ENCODE peak calls at places on chromosomes 3 and 15, in five cellular contexts. N is nephron progenitor cell, L is astrocyte, U is cardiac fibroblast, I is breast epithelium. M is an unnamed sample.
A peak's percentile ranks its signal among the peaks of the same experiment; 100 is the strongest.

GRCh38 chr3:186053954-186054353 is 54.9 kb downstream of the ETV5 start:
- DNase-seq in N (no peak), L (peak; percentile 32), U (no peak), I (no peak), M (peak; percentile 66)

GRCh38 chr3:121649645-121650044 is 11.1 kb downstream of the HCLS1 start:
- DNase-seq in N (no peak), L (no peak), U (peak; percentile 9), I (no peak), M (no peak)

GRCh38 chr3:169148448-169149348 is 514.8 kb downstream of the MECOM start:
- DNase-seq in N (no peak), L (peak; percentile 27), U (peak; percentile 52), I (no peak), M (no peak)

GRCh38 chr15:88449581-88449980 is 17.6 kb downstream of the MRPL46 start:
- DNase-seq in N (no peak), L (no peak), U (no peak), I (no peak), M (no peak)

GRCh38 chr15:40105517-40106202 is 3.0 kb downstream of the BMF start:
- DNase-seq in N (no peak), L (no peak), U (no peak), I (no peak), M (no peak)

GRCh38 chr3:45654344-45654934 is 34.8 kb upstream of the SACM1L start:
- DNase-seq in N (no peak), L (no peak), U (no peak), I (no peak), M (no peak)

GRCh38 chr15:101209285-101209821 is 42.5 kb downstream of the CHSY1 start:
- DNase-seq in N (no peak), L (no peak), U (no peak), I (no peak), M (no peak)

GRCh38 chr15:98169551-98169950 is 209.0 kb downstream of the ARRDC4 start:
- DNase-seq in N (no peak), L (no peak), U (no peak), I (no peak), M (no peak)

GRCh38 chr3:15512173-15512572 is 9.3 kb downstream of the COLQ start:
- DNase-seq in N (no peak), L (peak; percentile 22), U (peak; percentile 74), I (no peak), M (no peak)

DNA sequence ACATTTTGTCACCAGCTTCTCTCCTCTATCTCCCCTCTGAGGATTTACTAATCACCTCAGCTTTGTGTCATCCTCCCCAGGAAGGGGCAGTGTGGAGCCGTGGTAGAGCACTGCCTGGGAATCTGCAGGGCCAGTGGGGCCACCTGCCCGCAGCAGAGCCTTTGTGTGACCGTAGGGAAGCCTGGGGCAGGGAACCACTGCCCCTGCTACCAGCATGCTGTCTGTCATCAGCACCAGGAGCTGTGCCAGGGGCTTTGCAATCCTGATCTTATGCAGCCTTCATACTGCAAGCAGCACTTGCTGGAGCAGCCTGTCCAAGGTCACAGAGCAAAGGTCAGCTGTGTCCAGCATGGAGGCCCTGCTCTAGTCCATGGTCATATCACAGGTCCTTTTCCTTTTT is 170.2 kb upstream of the IL12A start:
- DNase-seq in N (no peak), L (no peak), U (no peak), I (no peak), M (peak; percentile 51)
- TF ChIP-seq CTCF in N (no peak), L (no peak), U (no peak), I (no peak), M (no peak)

GRCh38 chr3:41356775-41357174 is 157.5 kb downstream of the CTNNB1 start:
- DNase-seq in N (no peak), L (no peak), U (no peak), I (no peak), M (no peak)
- TF ChIP-seq CTCF in N (no peak), L (no peak), U (no peak), I (no peak), M (no peak)

GRCh38 chr3:143955113-143955512 is 16.5 kb upstream of the DIPK2A start:
- DNase-seq in N (no peak), L (no peak), U (no peak), I (no peak), M (no peak)

GRCh38 chr3:143950810-143951209 is 20.8 kb upstream of the DIPK2A start:
- DNase-seq in N (no peak), L (no peak), U (no peak), I (no peak), M (no peak)

GRCh38 chr3:143956858-143957257 is 14.8 kb upstream of the DIPK2A start:
- DNase-seq in N (no peak), L (peak; percentile 30), U (no peak), I (no peak), M (no peak)

GRCh38 chr3:143951351-143951971 is 20.2 kb upstream of the DIPK2A start:
- DNase-seq in N (peak; percentile 31), L (no peak), U (peak; percentile 70), I (no peak), M (peak; percentile 31)

DNA sequence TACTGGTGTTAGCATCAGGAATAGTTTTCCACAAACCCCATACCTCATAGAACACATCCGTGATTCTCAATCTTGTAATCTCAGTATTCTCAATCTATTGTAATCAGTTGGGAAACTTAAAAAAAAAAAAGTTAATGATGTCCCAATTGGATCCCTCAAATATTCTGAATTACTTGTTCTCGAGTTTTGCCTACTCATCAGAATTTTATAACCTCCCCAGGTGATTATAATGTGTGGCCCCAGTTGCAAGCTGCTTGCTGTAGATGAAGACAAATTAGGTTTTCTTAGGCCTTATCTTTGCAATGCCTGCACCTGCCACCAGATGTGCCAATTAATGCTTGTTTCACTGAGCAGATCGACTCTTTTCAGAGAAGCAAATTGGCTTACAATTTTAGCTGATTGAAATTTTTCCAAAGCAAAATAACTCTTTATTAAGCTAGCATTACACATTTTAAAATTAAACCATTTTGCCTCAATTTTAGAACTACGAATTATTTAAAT is 19.0 kb upstream of the DIPK2A start:
- DNase-seq in N (no peak), L (no peak), U (no peak), I (no peak), M (no peak)
- TF ChIP-seq CTCF in N (no peak), L (peak; percentile 5), U (no peak), I (no peak), M (no peak)

GRCh38 chr3:55897573-55898224 is 410.6 kb upstream of the WNT5A start:
- DNase-seq in N (peak; percentile 40), L (no peak), U (no peak), I (no peak), M (no peak)
- TF ChIP-seq CTCF in N (peak; percentile 59), L (peak; percentile 23), U (no peak), I (peak; percentile 42), M (no peak)

GRCh38 chr3:154101250-154101649 is 19.9 kb upstream of the ARHGEF26 start:
- DNase-seq in N (no peak), L (no peak), U (no peak), I (no peak), M (no peak)

GRCh38 chr3:154090116-154090420 is 31.1 kb upstream of the ARHGEF26 start:
- DNase-seq in N (no peak), L (no peak), U (peak; percentile 6), I (no peak), M (no peak)

GRCh38 chr3:154098396-154098795 is 22.8 kb upstream of the ARHGEF26 start:
- DNase-seq in N (no peak), L (no peak), U (peak; percentile 16), I (no peak), M (no peak)

GRCh38 chr3:154100556-154100955 is 20.6 kb upstream of the ARHGEF26 start:
- DNase-seq in N (no peak), L (no peak), U (no peak), I (no peak), M (no peak)

DNA sequence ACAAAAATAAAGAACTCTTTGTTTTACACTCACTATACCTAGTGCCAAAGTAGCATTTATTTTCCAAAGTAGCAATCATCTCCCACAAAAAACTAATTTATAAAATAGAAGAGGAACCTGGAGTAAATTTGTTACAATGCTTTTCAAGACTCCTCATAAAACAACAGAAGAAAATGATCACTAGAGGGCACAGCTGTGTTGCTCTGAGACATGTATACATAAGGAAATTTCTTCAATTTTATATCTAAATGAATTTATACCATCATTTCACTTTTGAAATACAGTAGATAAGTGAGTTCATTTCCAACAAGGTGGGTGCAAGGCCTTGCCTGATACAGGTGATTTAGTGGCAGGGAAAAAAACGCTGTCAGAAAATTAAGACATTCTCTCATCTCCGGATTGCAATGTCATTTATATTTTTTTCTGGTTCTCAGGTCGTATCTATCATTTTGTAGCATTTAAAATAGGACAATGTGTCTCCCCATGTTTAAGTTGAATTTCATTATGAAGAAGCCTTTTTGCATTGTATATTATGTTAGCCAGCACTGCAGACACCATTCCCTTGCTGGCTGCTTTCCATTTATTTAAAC is 25.3 kb upstream of the ARHGEF26 start:
- DNase-seq in N (no peak), L (no peak), U (peak; percentile 67), I (no peak), M (no peak)
- TF ChIP-seq CTCF in N (no peak), L (peak; percentile 41), U (peak; percentile 48), I (no peak), M (no peak)

DNA sequence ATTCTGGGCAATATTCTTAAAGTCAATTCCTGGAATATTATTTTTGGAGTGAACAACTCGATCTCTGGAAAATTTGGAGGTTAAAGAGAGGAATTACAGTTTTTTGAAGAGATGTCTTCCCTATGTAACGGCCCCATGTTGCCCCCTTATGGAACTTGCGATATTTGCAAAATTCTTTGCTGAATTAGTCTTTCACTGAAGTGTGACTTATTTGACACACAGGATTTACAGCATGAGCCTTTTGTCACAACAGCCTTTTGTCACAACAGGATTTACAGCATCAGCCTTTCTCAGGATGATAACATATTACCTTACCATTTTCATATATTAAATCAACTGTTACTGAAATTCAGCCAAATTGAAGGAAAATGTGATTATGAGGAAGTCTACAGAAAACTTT is 37.8 kb upstream of the SPTSSB start:
- DNase-seq in N (peak; percentile 17), L (no peak), U (peak; percentile 62), I (no peak), M (no peak)
- TF ChIP-seq CTCF in N (peak; percentile 48), L (peak; percentile 73), U (peak; percentile 60), I (peak; percentile 46), M (peak; percentile 47)

DNA sequence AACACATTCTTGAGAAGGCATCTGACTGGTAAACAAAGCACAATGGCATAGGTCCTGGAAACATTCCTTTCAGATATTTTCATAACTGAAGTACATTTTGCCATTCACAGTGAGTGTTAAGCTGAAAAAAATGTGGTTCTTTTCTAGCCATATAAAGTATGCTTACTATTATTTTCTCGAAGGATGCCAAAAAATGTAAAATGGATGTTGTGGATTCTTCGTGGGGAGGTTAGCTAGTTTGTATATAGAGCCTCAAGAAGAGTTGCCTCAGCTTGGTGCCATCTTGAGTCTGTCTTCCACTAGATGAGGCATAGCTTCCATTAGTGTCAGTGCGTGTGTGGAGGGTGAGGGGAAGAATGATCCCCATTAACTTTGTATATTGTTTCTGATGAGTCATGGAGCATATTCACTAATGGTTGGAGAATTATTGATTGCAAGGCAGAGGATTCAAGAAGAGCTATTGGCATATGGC is 4.1 kb downstream of the MBNL1 start:
- DNase-seq in N (no peak), L (peak; percentile 83), U (peak; percentile 74), I (no peak), M (no peak)
- TF ChIP-seq CTCF in N (no peak), L (no peak), U (no peak), I (no peak), M (no peak)